ENCODE peak calls at places on chromosomes 16 and 17, in ten cellular contexts. E is body of pancreas; F is gastrocnemius medialis; Q is colonic mucosa; G is psoas muscle; O is naive thymus-derived CD4-positive, alpha-beta T cell; V is breast epithelium; I is uterus; W is neural progenitor cell; X is PC-3. S is an unnamed sample. For H3K27me3 and H3K9me3, the result is how much of the 10 kb centered on the place peaks cover.

GRCh38 chr17:28734712-28735241 is 6.2 kb downstream of the NEK8 start:
- DNase-seq in G (no peak), E (no peak), O (no peak), X (no peak), Q (no peak), W (no peak), V (no peak), I (no peak), F (no peak), S (peak)

GRCh38 chr16:85234310-85235235 is 122.3 kb upstream of the CIBAR2 start:
- DNase-seq in G (peak), E (peak), W (peak), Q (peak), O (no peak), V (no peak), X (no peak), I (peak), F (no peak), S (peak)

GRCh38 chr16:30692381-30693074 is 6.4 kb upstream of the SRCAP start:
- DNase-seq in X (no peak), O (no peak), W (no peak), G (no peak), V (no peak), E (no peak), Q (no peak), F (no peak), I (no peak), S (no peak)

GRCh38 chr17:46732133-46732532 is 86.4 kb downstream of the WNT3 start:
- DNase-seq in I (no peak), W (peak), X (no peak), Q (no peak), G (no peak), O (no peak), F (no peak), E (no peak), V (no peak), S (no peak)

GRCh38 chr17:17395246-17395802 is 81.5 kb upstream of the MED9 start:
- DNase-seq in Q (no peak), F (peak), E (no peak), O (no peak), I (no peak), G (peak), X (no peak), V (no peak), W (no peak), S (no peak)

GRCh38 chr17:57714660-57715059 is 30.4 kb downstream of the CCDC182 start:
- DNase-seq in V (no peak), E (no peak), Q (no peak), F (no peak), X (no peak), I (no peak), W (no peak), O (no peak), G (no peak), S (no peak)

GRCh38 chr17:4559139-4559791 is 1.1 kb downstream of the GGT6 start:
- DNase-seq in W (no peak), V (no peak), O (no peak), I (no peak), X (no peak), Q (peak), F (no peak), E (peak), G (peak), S (peak)

GRCh38 chr17:77319211-77320031 is 178.7 kb downstream of the SEC14L1 start:
- DNase-seq in G (peak), O (peak), I (peak), Q (peak), X (peak), V (peak), F (peak), W (peak), E (peak), S (peak)

GRCh38 chr17:41678411-41678906 is 10.2 kb upstream of the EIF1 start:
- DNase-seq in I (no peak), E (no peak), G (peak), O (no peak), Q (no peak), V (no peak), F (no peak), X (peak), W (no peak), S (peak)

GRCh38 chr17:2562162-2562858 is 31.1 kb upstream of the PAFAH1B1 start:
- DNase-seq in Q (no peak), E (no peak), W (no peak), G (no peak), O (no peak), X (no peak), F (no peak), V (no peak), I (no peak), S (no peak)

GRCh38 chr16:88630433-88630832 is 7.9 kb upstream of the IL17C start:
- DNase-seq in I (no peak), W (no peak), F (no peak), E (no peak), X (no peak), V (no peak), Q (no peak), G (no peak), O (no peak), S (no peak)

GRCh38 chr17:16106161-16106891 is 106.7 kb downstream of the TTC19 start:
- DNase-seq in Q (no peak), X (no peak), F (no peak), V (no peak), I (peak), O (no peak), E (no peak), G (no peak), W (no peak), S (no peak)

GRCh38 chr17:17231621-17232302 is 5.2 kb downstream of the FLCN start:
- DNase-seq in Q (no peak), F (no peak), V (no peak), E (no peak), O (no peak), G (no peak), W (no peak), I (no peak), X (no peak), S (no peak)

GRCh38 chr17:17899486-17899885 is 62.7 kb upstream of the SREBF1 start:
- DNase-seq in E (no peak), W (no peak), X (no peak), I (no peak), F (no peak), G (peak), Q (no peak), V (no peak), O (no peak), S (no peak)

GRCh38 chr16:10688726-10689125 is 6.0 kb downstream of the TEKT5 start:
- DNase-seq in Q (no peak), O (no peak), E (no peak), F (no peak), W (no peak), X (no peak), G (no peak), V (no peak), I (no peak), S (no peak)

GRCh38 chr16:84294196-84295142 is at the start of gene WFDC1:
- DNase-seq in W (peak), O (no peak), V (no peak), F (no peak), X (no peak), I (no peak), Q (no peak), E (no peak), G (no peak), S (peak)

GRCh38 chr16:56847173-56847948 is 17.6 kb upstream of the SLC12A3 start:
- DNase-seq in Q (no peak), E (no peak), X (no peak), I (no peak), O (no peak), F (no peak), W (no peak), G (no peak), V (no peak), S (no peak)

GRCh38 chr16:10107081-10107480 is 75.1 kb downstream of the GRIN2A start:
- DNase-seq in W (no peak), I (no peak), G (no peak), X (no peak), E (no peak), V (no peak), O (no peak), F (no peak), Q (no peak), S (no peak)

GRCh38 chr17:58741121-58741625 is 14.5 kb upstream of the PPM1E start:
- DNase-seq in X (peak), W (no peak), F (peak), Q (no peak), V (no peak), G (no peak), I (no peak), O (no peak), E (no peak), S (no peak)

GRCh38 chr16:2712063-2712441 is 8.0 kb downstream of the PRSS27 start:
- DNase-seq in O (no peak), V (no peak), X (no peak), Q (no peak), F (no peak), G (no peak), E (peak), W (no peak), I (no peak), S (no peak)

GRCh38 chr17:923633-924032 is 55.9 kb downstream of the NXN start:
- DNase-seq in F (no peak), Q (no peak), V (no peak), W (no peak), I (no peak), G (no peak), X (no peak), O (no peak), E (no peak), S (no peak)

GRCh38 chr16:80899804-80900592 is 95.6 kb upstream of the CDYL2 start:
- DNase-seq in E (peak), I (peak), Q (peak), O (no peak), G (peak), F (peak), X (peak), V (peak), W (no peak), S (peak)

GRCh38 chr16:89100601-89101302 is 7.1 kb downstream of the ACSF3 start:
- DNase-seq in E (no peak), F (no peak), I (no peak), Q (no peak), G (no peak), V (no peak), W (no peak), X (no peak), O (no peak), S (no peak)

GRCh38 chr16:30473231-30474061 is 904 bp downstream of the ITGAL start:
- DNase-seq in W (no peak), F (no peak), V (no peak), I (no peak), O (peak), E (no peak), G (no peak), X (no peak), Q (no peak), S (no peak)

GRCh38 chr17:39199673-39199985 is 454 bp upstream of the RPL19 start:
- DNase-seq in W (no peak), E (no peak), Q (no peak), G (no peak), X (no peak), V (no peak), O (no peak), I (no peak), F (no peak), S (no peak)

GRCh38 chr16:5581428-5581827 is 483.8 kb upstream of the EEF2KMT start:
- DNase-seq in F (no peak), W (no peak), Q (no peak), E (no peak), O (no peak), V (no peak), I (no peak), X (no peak), G (no peak), S (no peak)

GRCh38 chr17:77331161-77331864 is 190.5 kb downstream of the SEC14L1 start:
- DNase-seq in I (peak), W (peak), Q (peak), O (peak), E (peak), X (peak), F (peak), V (peak), G (peak), S (peak)

GRCh38 chr17:7932949-7933348 is 943 bp downstream of the CNTROB start:
- DNase-seq in W (peak), I (peak), G (no peak), E (no peak), O (no peak), V (no peak), F (peak), Q (peak), X (peak), S (peak)

GRCh38 chr16:72987480-72987901 is 60.4 kb downstream of the ZFHX3 start:
- DNase-seq in X (peak), Q (no peak), E (no peak), V (peak), G (no peak), I (no peak), O (no peak), F (peak), W (no peak), S (no peak)

GRCh38 chr16:66271074-66272060 is 95.1 kb upstream of the CDH5 start:
- DNase-seq in X (peak), G (no peak), Q (no peak), F (no peak), E (no peak), I (no peak), O (no peak), V (peak), W (no peak), S (no peak)

GRCh38 chr17:82449883-82450356 is 632 bp downstream of the CYBC1 start:
- DNase-seq in E (peak), Q (peak), V (no peak), G (no peak), W (no peak), F (no peak), I (no peak), X (no peak), O (peak), S (no peak)

GRCh38 chr16:58507963-58508670 is 7.2 kb upstream of the SETD6 start:
- DNase-seq in Q (no peak), F (peak), X (no peak), V (no peak), E (peak), G (peak), I (no peak), O (no peak), W (no peak), S (no peak)

GRCh38 chr17:83115832-83116231 is 36.4 kb downstream of the METRNL start:
- DNase-seq in I (no peak), Q (no peak), G (no peak), V (no peak), E (no peak), X (no peak), W (no peak), F (no peak), O (no peak), S (no peak)

GRCh38 chr17:71208111-71208704 is 912.6 kb upstream of the SOX9 start:
- DNase-seq in O (no peak), F (no peak), V (peak), I (no peak), E (no peak), G (no peak), W (no peak), Q (no peak), X (peak), S (no peak)

GRCh38 chr17:83119987-83120864 is 40.8 kb downstream of the METRNL start:
- DNase-seq in E (no peak), F (no peak), I (no peak), Q (no peak), V (no peak), O (no peak), W (no peak), X (no peak), G (peak), S (peak)

GRCh38 chr17:79192503-79193500 is 118.2 kb downstream of the ENGASE start:
- DNase-seq in Q (no peak), I (no peak), O (no peak), E (peak), V (no peak), F (no peak), X (peak), G (no peak), W (peak), S (no peak)

GRCh38 chr16:11635679-11636171 is 32.5 kb upstream of the SNN start:
- DNase-seq in V (no peak), X (no peak), F (no peak), Q (no peak), G (no peak), W (no peak), O (no peak), E (no peak), I (no peak), S (no peak)

DNA sequence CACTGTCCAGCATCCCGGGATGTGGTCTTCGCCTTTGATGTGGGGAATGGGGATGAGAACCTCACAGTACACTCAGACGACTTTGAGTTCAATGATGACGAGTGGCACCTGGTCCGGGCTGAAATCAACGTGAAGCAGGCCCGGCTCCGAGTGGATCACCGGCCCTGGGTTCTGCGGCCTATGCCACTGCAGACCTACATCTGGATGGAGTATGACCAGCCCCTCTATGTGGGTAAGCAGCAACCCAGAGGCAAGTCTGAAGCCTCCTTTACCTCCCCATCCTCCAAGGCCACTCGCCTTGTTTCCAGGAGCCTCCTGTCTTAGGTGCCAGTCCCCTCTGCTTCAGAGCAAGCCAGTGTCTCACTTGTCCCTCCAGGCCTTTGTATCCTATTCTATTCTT is 10.2 kb downstream of the CNTNAP1 start:
- DNase-seq in W (no peak), E (no peak), G (peak), I (no peak), V (no peak), X (no peak), O (no peak), Q (no peak), F (no peak), S (no peak)
- H3K27me3 ChIP-seq in W (under half), E (under half), G (under half), I (under half), V (under half), X (under half), O (under half), Q (under half), F (under half), S (under half)

DNA sequence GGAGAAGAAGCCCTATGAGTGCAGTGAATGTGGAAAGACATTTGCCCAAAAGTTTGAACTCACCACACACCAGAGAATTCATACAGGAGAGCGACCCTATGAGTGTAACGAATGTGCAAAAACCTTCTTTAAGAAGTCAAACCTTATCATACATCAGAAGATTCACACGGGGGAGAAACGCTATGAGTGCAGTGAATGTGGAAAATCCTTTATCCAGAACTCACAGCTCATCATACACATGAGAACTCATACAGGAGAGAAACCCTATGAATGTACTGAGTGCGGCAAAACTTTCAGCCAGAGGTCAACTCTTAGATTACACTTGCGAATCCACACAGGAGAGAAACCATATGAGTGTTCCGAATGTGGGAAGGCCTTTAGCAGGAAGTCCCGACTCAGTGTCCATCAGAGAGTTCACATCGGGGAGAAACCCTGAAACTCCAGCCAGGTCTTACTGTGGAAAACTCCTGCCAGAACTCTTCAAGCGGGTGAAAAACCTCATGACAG is 21.6 kb downstream of the ZFP1 start:
- DNase-seq in G (no peak), I (no peak), X (no peak), E (no peak), F (no peak), Q (no peak), O (no peak), V (no peak), W (no peak), S (no peak)
- H3K9me3 ChIP-seq in G (half or more), I (under half), X (under half), E (under half), F (under half), Q (under half), O (under half), V (under half), W (under half), S (under half)

DNA sequence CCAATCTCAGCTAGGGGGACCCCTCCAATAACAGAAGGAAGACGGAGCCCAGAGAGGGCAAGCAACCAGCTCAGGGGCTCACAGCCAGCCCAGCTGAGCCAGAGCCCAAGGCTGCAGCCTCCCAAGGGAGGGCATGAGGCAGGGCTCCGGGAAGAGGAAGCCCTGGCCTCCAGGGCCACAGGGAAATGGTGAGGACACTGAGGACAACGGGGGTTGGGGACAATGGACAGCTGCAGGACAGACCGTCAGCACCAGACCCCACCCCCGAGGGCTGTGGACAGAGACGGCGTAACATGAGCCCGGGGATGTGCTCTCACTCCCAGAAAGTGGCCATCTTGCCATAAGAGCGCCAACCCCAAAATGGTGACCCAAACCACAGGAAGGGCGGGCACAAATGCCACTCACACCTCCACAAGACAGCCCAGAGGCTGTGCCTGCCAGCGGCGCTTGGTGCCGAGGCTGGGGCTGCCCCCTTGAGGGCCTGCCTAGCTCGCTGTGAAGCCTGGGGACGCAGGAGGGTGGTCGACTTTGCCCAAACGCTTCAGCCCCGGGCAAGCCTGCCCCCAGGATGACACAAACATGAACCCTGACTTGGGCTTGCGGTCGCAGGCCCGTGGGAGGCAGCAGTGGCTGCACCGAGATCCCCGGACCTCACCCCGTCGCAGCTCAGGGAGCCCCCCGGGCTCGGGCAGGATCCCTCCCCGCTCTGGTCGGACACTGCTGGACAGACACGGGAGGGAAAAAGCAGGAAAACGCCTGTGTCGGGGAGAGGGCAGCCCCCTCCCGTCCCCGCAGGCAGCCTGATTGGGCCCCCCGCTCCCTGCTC is 10.5 kb downstream of the PIMREG start:
- DNase-seq in W (peak), G (no peak), F (no peak), X (no peak), I (no peak), E (no peak), O (no peak), Q (no peak), V (no peak), S (peak)
- H3K4me3 ChIP-seq in W (peak), G (peak), F (no peak), X (no peak), I (no peak), E (no peak), O (peak), Q (no peak), V (peak), S (peak)

DNA sequence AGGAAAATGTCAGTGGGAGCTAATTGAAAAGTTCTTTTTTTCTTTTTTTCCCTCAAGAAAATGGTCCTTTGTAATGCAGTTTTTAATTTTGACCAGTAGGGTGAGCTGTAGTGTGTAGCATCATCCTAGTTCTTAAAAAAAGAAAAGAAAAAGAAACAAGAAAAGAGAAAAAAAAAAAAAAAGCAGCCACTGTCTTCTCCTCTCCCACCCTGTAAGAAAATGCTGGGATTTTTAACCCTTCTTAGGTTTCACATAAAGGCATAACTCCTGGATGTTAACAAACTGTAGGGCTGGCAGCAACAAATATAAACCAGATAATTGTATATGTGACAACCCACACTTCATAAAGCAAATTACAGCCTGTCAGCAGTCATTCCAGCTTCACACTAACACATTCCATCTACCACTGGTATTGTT is 78.1 kb downstream of the SKAP1 start:
- DNase-seq in X (peak), Q (no peak), I (no peak), W (peak), O (peak), E (no peak), G (no peak), V (no peak), F (no peak), S (no peak)
- H3K27me3 ChIP-seq in X (under half), Q (under half), I (under half), W (half or more), O (under half), E (under half), G (under half), V (under half), F (under half), S (half or more)

DNA sequence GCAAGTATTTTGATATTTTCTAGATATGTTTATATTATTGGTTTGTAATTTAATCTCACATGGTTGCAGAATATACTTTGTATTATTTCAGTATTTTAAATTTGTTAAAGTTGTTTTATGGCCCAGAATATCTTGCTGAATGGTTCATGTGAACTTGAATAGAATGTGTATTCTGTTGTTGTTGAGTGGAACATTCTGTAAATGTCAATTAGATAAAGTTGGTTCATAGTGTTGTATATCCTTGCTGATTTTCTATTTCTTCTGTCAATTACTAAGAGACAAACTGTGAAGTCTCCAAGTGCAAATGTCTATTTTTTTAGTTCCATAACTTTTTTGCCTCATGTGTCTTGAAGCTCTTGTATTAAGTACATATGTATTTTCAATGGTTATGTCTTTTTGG is 411.7 kb downstream of the NPIPA7 start:
- DNase-seq in E (no peak), G (no peak), I (no peak), Q (no peak), W (no peak), V (no peak), X (no peak), F (no peak), O (no peak), S (no peak)
- H3K9me3 ChIP-seq in E (under half), G (under half), I (under half), Q (under half), W (under half), V (under half), X (under half), F (under half), O (under half), S (under half)

S was measured in heart left ventricle.